ENCODE peak calls at places on chromosomes 3 and 15, in nine cellular contexts. One of them, this sample, is unnamed.

GRCh38 chr3:172138792-172139507 is 99.6 kb downstream of the FNDC3B start:
- DNase-seq in H1: no peak
- DNase-seq in HuH-7.5: no peak
- DNase-seq in mammary epithelial cell: peak; percentile 58
- DNase-seq in psoas muscle: no peak
- DNase-seq in choroid plexus epithelial cell: peak; percentile 60
- DNase-seq in brain microvascular endothelial cell: peak; percentile 65
- DNase-seq in WERI-Rb-1: no peak
- DNase-seq in C1 segment of cervical spinal cord: peak; percentile 86
- DNase-seq in this sample: no peak

GRCh38 chr15:69478259-69478687 is 25.7 kb downstream of the RPLP1 start:
- DNase-seq in H1: peak; percentile 61
- DNase-seq in HuH-7.5: peak; percentile 80
- DNase-seq in mammary epithelial cell: no peak
- DNase-seq in psoas muscle: no peak
- DNase-seq in choroid plexus epithelial cell: peak; percentile 75
- DNase-seq in brain microvascular endothelial cell: no peak
- DNase-seq in WERI-Rb-1: peak; percentile 76
- DNase-seq in C1 segment of cervical spinal cord: no peak
- DNase-seq in this sample: peak; percentile 54

GRCh38 chr3:197809356-197810020 is 18.4 kb downstream of the LRCH3 start:
- DNase-seq in H1: no peak
- DNase-seq in HuH-7.5: no peak
- DNase-seq in mammary epithelial cell: no peak
- DNase-seq in psoas muscle: no peak
- DNase-seq in choroid plexus epithelial cell: peak; percentile 73
- DNase-seq in brain microvascular endothelial cell: peak; percentile 44
- DNase-seq in WERI-Rb-1: no peak
- DNase-seq in C1 segment of cervical spinal cord: no peak
- DNase-seq in this sample: no peak

GRCh38 chr3:126083511-126083912 is 412 bp downstream of the SLC41A3 start:
- DNase-seq in H1: no peak
- DNase-seq in HuH-7.5: peak; percentile 66
- DNase-seq in mammary epithelial cell: peak; percentile 39
- DNase-seq in psoas muscle: no peak
- DNase-seq in choroid plexus epithelial cell: peak; percentile 39
- DNase-seq in brain microvascular endothelial cell: no peak
- DNase-seq in WERI-Rb-1: peak; percentile 63
- DNase-seq in C1 segment of cervical spinal cord: no peak
- DNase-seq in this sample: no peak

GRCh38 chr3:130968231-130968630 is 58.4 kb downstream of the ASTE1 start:
- DNase-seq in H1: no peak
- DNase-seq in HuH-7.5: no peak
- DNase-seq in mammary epithelial cell: no peak
- DNase-seq in psoas muscle: no peak
- DNase-seq in choroid plexus epithelial cell: peak; percentile 69
- DNase-seq in brain microvascular endothelial cell: peak; percentile 68
- DNase-seq in WERI-Rb-1: no peak
- DNase-seq in C1 segment of cervical spinal cord: no peak
- DNase-seq in this sample: no peak

GRCh38 chr3:184077881-184078280 is 19.0 kb upstream of the HTR3E start:
- DNase-seq in H1: no peak
- DNase-seq in HuH-7.5: no peak
- DNase-seq in mammary epithelial cell: no peak
- DNase-seq in psoas muscle: no peak
- DNase-seq in choroid plexus epithelial cell: peak; percentile 12
- DNase-seq in brain microvascular endothelial cell: no peak
- DNase-seq in WERI-Rb-1: no peak
- DNase-seq in C1 segment of cervical spinal cord: no peak
- DNase-seq in this sample: no peak

GRCh38 chr3:127032296-127032990 is 49.5 kb downstream of the PLXNA1 start:
- DNase-seq in H1: no peak
- DNase-seq in HuH-7.5: no peak
- DNase-seq in mammary epithelial cell: no peak
- DNase-seq in psoas muscle: no peak
- DNase-seq in choroid plexus epithelial cell: no peak
- DNase-seq in brain microvascular endothelial cell: no peak
- DNase-seq in WERI-Rb-1: no peak
- DNase-seq in C1 segment of cervical spinal cord: no peak
- DNase-seq in this sample: no peak

GRCh38 chr15:22918056-22918455 is 62.1 kb downstream of the CYFIP1 start:
- DNase-seq in H1: no peak
- DNase-seq in HuH-7.5: no peak
- DNase-seq in mammary epithelial cell: peak; percentile 77
- DNase-seq in psoas muscle: no peak
- DNase-seq in choroid plexus epithelial cell: peak; percentile 32
- DNase-seq in brain microvascular endothelial cell: peak; percentile 29
- DNase-seq in WERI-Rb-1: no peak
- DNase-seq in C1 segment of cervical spinal cord: no peak
- DNase-seq in this sample: no peak

GRCh38 chr3:114451561-114452018 is 157.8 kb downstream of the TIGIT start:
- DNase-seq in H1: no peak
- DNase-seq in HuH-7.5: no peak
- DNase-seq in mammary epithelial cell: peak; percentile 42
- DNase-seq in psoas muscle: no peak
- DNase-seq in choroid plexus epithelial cell: peak; percentile 52
- DNase-seq in brain microvascular endothelial cell: peak; percentile 20
- DNase-seq in WERI-Rb-1: no peak
- DNase-seq in C1 segment of cervical spinal cord: peak; percentile 46
- DNase-seq in this sample: no peak

This sample was measured in iPS DF 19.7.